ENCODE peak calls at places on chromosomes 2 and 18, in seven cellular contexts. Y is fibroblast of the aortic adventitia, P is amniotic stem cell, N is fibroblast of lung, A is fibroblast of the conjunctiva, V is choroid plexus epithelial cell, C is NCI-H774. G is an unnamed sample.

GRCh38 chr2:69122271-69122670 is 109.3 kb downstream of the ANTXR1 start:
- DNase-seq in Y (peak), P (peak), N (peak), A (no peak), V (peak), C (no peak), G (no peak)

GRCh38 chr18:27749189-27749588 is 427.7 kb downstream of the CDH2 start:
- DNase-seq in Y (no peak), P (no peak), N (no peak), A (no peak), V (no peak), C (no peak), G (no peak)

GRCh38 chr2:15763106-15763821 is 171.6 kb downstream of the DDX1 start:
- DNase-seq in Y (no peak), P (no peak), N (no peak), A (no peak), V (no peak), C (no peak), G (no peak)

GRCh38 chr2:84919885-84920580 is 14.6 kb downstream of the TMSB10 start:
- DNase-seq in Y (peak), P (peak), N (peak), A (peak), V (peak), C (no peak), G (no peak)

GRCh38 chr2:197869501-197870111 is 65.2 kb downstream of the PLCL1 start:
- DNase-seq in Y (peak), P (no peak), N (peak), A (no peak), V (peak), C (no peak), G (no peak)

GRCh38 chr2:128422571-128422970 is 103.9 kb upstream of the HS6ST1 start:
- DNase-seq in Y (peak), P (peak), N (peak), A (peak), V (peak), C (no peak), G (no peak)

GRCh38 chr2:20491739-20492531 is 45.1 kb downstream of the RHOB start:
- DNase-seq in Y (no peak), P (no peak), N (peak), A (no peak), V (no peak), C (no peak), G (no peak)

GRCh38 chr2:191176305-191176704 is 25.5 kb upstream of the STAT4 start:
- DNase-seq in Y (no peak), P (no peak), N (no peak), A (no peak), V (no peak), C (no peak), G (no peak)

GRCh38 chr18:21900594-21901352 is 160.2 kb downstream of the MIB1 start:
- DNase-seq in Y (no peak), P (no peak), N (no peak), A (no peak), V (no peak), C (no peak), G (no peak)

GRCh38 chr2:102235491-102235890 is 48.7 kb downstream of the IL1RL2 start:
- DNase-seq in Y (no peak), P (no peak), N (no peak), A (no peak), V (peak), C (no peak), G (no peak)

GRCh38 chr2:5914831-5915611 is 222.8 kb downstream of the SOX11 start:
- DNase-seq in Y (peak), P (peak), N (peak), A (peak), V (peak), C (no peak), G (no peak)

GRCh38 chr18:57806891-57807280 is 3.8 kb upstream of the ATP8B1 start:
- DNase-seq in Y (peak), P (peak), N (peak), A (no peak), V (peak), C (no peak), G (no peak)

GRCh38 chr2:80238692-80239469 is 65.7 kb downstream of the LRRTM1 start:
- DNase-seq in Y (peak), P (no peak), N (peak), A (no peak), V (peak), C (no peak), G (no peak)

GRCh38 chr2:126571403-126571802 is 84.6 kb upstream of the GYPC start:
- DNase-seq in Y (no peak), P (no peak), N (no peak), A (no peak), V (peak), C (no peak), G (no peak)

GRCh38 chr2:64104944-64105343 is 39.3 kb downstream of the PELI1 start:
- DNase-seq in Y (no peak), P (no peak), N (no peak), A (no peak), V (no peak), C (peak), G (no peak)

GRCh38 chr2:241673189-241673663 is 13.4 kb downstream of the DTYMK start:
- DNase-seq in Y (no peak), P (no peak), N (no peak), A (no peak), V (no peak), C (no peak), G (no peak)

GRCh38 chr2:160532388-160532787 is 38.8 kb upstream of the RBMS1 start:
- DNase-seq in Y (no peak), P (no peak), N (no peak), A (no peak), V (no peak), C (no peak), G (no peak)

GRCh38 chr2:185979546-185980071 is 241.0 kb downstream of the FSIP2 start:
- DNase-seq in Y (no peak), P (no peak), N (peak), A (no peak), V (no peak), C (no peak), G (no peak)

GRCh38 chr2:147639891-147640290 is 204.9 kb upstream of the ACVR2A start:
- DNase-seq in Y (no peak), P (no peak), N (no peak), A (no peak), V (no peak), C (no peak), G (no peak)

GRCh38 chr2:57693177-57693576 is 353.4 kb upstream of the VRK2 start:
- DNase-seq in Y (no peak), P (no peak), N (no peak), A (no peak), V (no peak), C (no peak), G (no peak)

G was measured in pancreas.